ENCODE peak calls at places on chromosome 13, in five cellular contexts. One of them, this sample, is unnamed.

GRCh38 chr13:91632071-91632470 is 233.7 kb downstream of the GPC5 start:
- DNase-seq in stimulated activated CD4-positive, alpha-beta T cell treated with anti-CD3 and anti-CD28 coated beads, Interleukin-2, amount 100 ng/mL, for 24 hours: no peak
- DNase-seq in WTC11: no peak
- DNase-seq in activated naive CD4-positive, alpha-beta T cell treated with Interleukin-2 at 50 U/mL for 16 hours: no peak
- DNase-seq in COR-L47: no peak
- DNase-seq in this sample: no peak

GRCh38 chr13:47415048-47415447 is 518.2 kb upstream of the HTR2A start:
- DNase-seq in stimulated activated CD4-positive, alpha-beta T cell treated with anti-CD3 and anti-CD28 coated beads, Interleukin-2, amount 100 ng/mL, for 24 hours: no peak
- DNase-seq in WTC11: no peak
- DNase-seq in activated naive CD4-positive, alpha-beta T cell treated with Interleukin-2 at 50 U/mL for 16 hours: no peak
- DNase-seq in COR-L47: no peak
- DNase-seq in this sample: no peak

GRCh38 chr13:27203854-27204253 is 32.2 kb upstream of the USP12 start:
- DNase-seq in stimulated activated CD4-positive, alpha-beta T cell treated with anti-CD3 and anti-CD28 coated beads, Interleukin-2, amount 100 ng/mL, for 24 hours: no peak
- DNase-seq in WTC11: no peak
- DNase-seq in activated naive CD4-positive, alpha-beta T cell treated with Interleukin-2 at 50 U/mL for 16 hours: no peak
- DNase-seq in COR-L47: no peak
- DNase-seq in this sample: no peak

GRCh38 chr13:23889598-23890224 is 511 bp upstream of the MIPEP start:
- DNase-seq in stimulated activated CD4-positive, alpha-beta T cell treated with anti-CD3 and anti-CD28 coated beads, Interleukin-2, amount 100 ng/mL, for 24 hours: no peak
- DNase-seq in WTC11: no peak
- DNase-seq in activated naive CD4-positive, alpha-beta T cell treated with Interleukin-2 at 50 U/mL for 16 hours: no peak
- DNase-seq in COR-L47: no peak
- DNase-seq in this sample: no peak

GRCh38 chr13:91111476-91112190 is 235.9 kb upstream of the MIR17HG start:
- DNase-seq in stimulated activated CD4-positive, alpha-beta T cell treated with anti-CD3 and anti-CD28 coated beads, Interleukin-2, amount 100 ng/mL, for 24 hours: no peak
- DNase-seq in WTC11: no peak
- DNase-seq in activated naive CD4-positive, alpha-beta T cell treated with Interleukin-2 at 50 U/mL for 16 hours: no peak
- DNase-seq in COR-L47: no peak
- DNase-seq in this sample: no peak

GRCh38 chr13:74045583-74045982 is 88.6 kb downstream of the KLF12 start:
- DNase-seq in stimulated activated CD4-positive, alpha-beta T cell treated with anti-CD3 and anti-CD28 coated beads, Interleukin-2, amount 100 ng/mL, for 24 hours: no peak
- DNase-seq in WTC11: no peak
- DNase-seq in activated naive CD4-positive, alpha-beta T cell treated with Interleukin-2 at 50 U/mL for 16 hours: no peak
- DNase-seq in COR-L47: no peak
- DNase-seq in this sample: no peak

GRCh38 chr13:46339035-46339666 is 47.9 kb downstream of the RUBCNL start:
- DNase-seq in stimulated activated CD4-positive, alpha-beta T cell treated with anti-CD3 and anti-CD28 coated beads, Interleukin-2, amount 100 ng/mL, for 24 hours: no peak
- DNase-seq in WTC11: no peak
- DNase-seq in activated naive CD4-positive, alpha-beta T cell treated with Interleukin-2 at 50 U/mL for 16 hours: no peak
- DNase-seq in COR-L47: no peak
- DNase-seq in this sample: no peak

GRCh38 chr13:30388401-30389283 is 33.7 kb upstream of the UBE2L5 start:
- DNase-seq in stimulated activated CD4-positive, alpha-beta T cell treated with anti-CD3 and anti-CD28 coated beads, Interleukin-2, amount 100 ng/mL, for 24 hours: no peak
- DNase-seq in WTC11: no peak
- DNase-seq in activated naive CD4-positive, alpha-beta T cell treated with Interleukin-2 at 50 U/mL for 16 hours: no peak
- DNase-seq in COR-L47: no peak
- DNase-seq in this sample: no peak

GRCh38 chr13:30376426-30377311 is 45.6 kb upstream of the UBE2L5 start:
- DNase-seq in stimulated activated CD4-positive, alpha-beta T cell treated with anti-CD3 and anti-CD28 coated beads, Interleukin-2, amount 100 ng/mL, for 24 hours: peak
- DNase-seq in WTC11: no peak
- DNase-seq in activated naive CD4-positive, alpha-beta T cell treated with Interleukin-2 at 50 U/mL for 16 hours: peak
- DNase-seq in COR-L47: no peak
- DNase-seq in this sample: no peak

GRCh38 chr13:67134322-67135129 is 95.6 kb downstream of the PCDH9 start:
- DNase-seq in stimulated activated CD4-positive, alpha-beta T cell treated with anti-CD3 and anti-CD28 coated beads, Interleukin-2, amount 100 ng/mL, for 24 hours: no peak
- DNase-seq in WTC11: no peak
- DNase-seq in activated naive CD4-positive, alpha-beta T cell treated with Interleukin-2 at 50 U/mL for 16 hours: no peak
- DNase-seq in COR-L47: no peak
- DNase-seq in this sample: no peak

GRCh38 chr13:72208112-72208645 is 341.2 kb upstream of the DACH1 start:
- DNase-seq in stimulated activated CD4-positive, alpha-beta T cell treated with anti-CD3 and anti-CD28 coated beads, Interleukin-2, amount 100 ng/mL, for 24 hours: no peak
- DNase-seq in WTC11: no peak
- DNase-seq in activated naive CD4-positive, alpha-beta T cell treated with Interleukin-2 at 50 U/mL for 16 hours: no peak
- DNase-seq in COR-L47: peak
- DNase-seq in this sample: no peak

GRCh38 chr13:106101201-106101600 is 434.3 kb downstream of the EFNB2 start:
- DNase-seq in stimulated activated CD4-positive, alpha-beta T cell treated with anti-CD3 and anti-CD28 coated beads, Interleukin-2, amount 100 ng/mL, for 24 hours: no peak
- DNase-seq in WTC11: no peak
- DNase-seq in activated naive CD4-positive, alpha-beta T cell treated with Interleukin-2 at 50 U/mL for 16 hours: no peak
- DNase-seq in COR-L47: no peak
- DNase-seq in this sample: no peak

GRCh38 chr13:51614350-51614786 is 30.1 kb downstream of the WDFY2 start:
- DNase-seq in stimulated activated CD4-positive, alpha-beta T cell treated with anti-CD3 and anti-CD28 coated beads, Interleukin-2, amount 100 ng/mL, for 24 hours: peak
- DNase-seq in WTC11: no peak
- DNase-seq in activated naive CD4-positive, alpha-beta T cell treated with Interleukin-2 at 50 U/mL for 16 hours: peak
- DNase-seq in COR-L47: peak
- DNase-seq in this sample: no peak

GRCh38 chr13:45055198-45055901 is 65.0 kb upstream of the GTF2F2 start:
- DNase-seq in stimulated activated CD4-positive, alpha-beta T cell treated with anti-CD3 and anti-CD28 coated beads, Interleukin-2, amount 100 ng/mL, for 24 hours: peak
- DNase-seq in WTC11: no peak
- DNase-seq in activated naive CD4-positive, alpha-beta T cell treated with Interleukin-2 at 50 U/mL for 16 hours: peak
- DNase-seq in COR-L47: no peak
- DNase-seq in this sample: no peak

GRCh38 chr13:33644607-33645543 is 173.1 kb upstream of the RFC3 start:
- DNase-seq in stimulated activated CD4-positive, alpha-beta T cell treated with anti-CD3 and anti-CD28 coated beads, Interleukin-2, amount 100 ng/mL, for 24 hours: no peak
- DNase-seq in WTC11: no peak
- DNase-seq in activated naive CD4-positive, alpha-beta T cell treated with Interleukin-2 at 50 U/mL for 16 hours: no peak
- DNase-seq in COR-L47: no peak
- DNase-seq in this sample: no peak

GRCh38 chr13:50149932-50150331 is 134.7 kb downstream of the KCNRG start:
- DNase-seq in stimulated activated CD4-positive, alpha-beta T cell treated with anti-CD3 and anti-CD28 coated beads, Interleukin-2, amount 100 ng/mL, for 24 hours: no peak
- DNase-seq in WTC11: no peak
- DNase-seq in activated naive CD4-positive, alpha-beta T cell treated with Interleukin-2 at 50 U/mL for 16 hours: no peak
- DNase-seq in COR-L47: peak
- DNase-seq in this sample: no peak

GRCh38 chr13:50969691-50970090 is 60.1 kb downstream of the RNASEH2B start:
- DNase-seq in stimulated activated CD4-positive, alpha-beta T cell treated with anti-CD3 and anti-CD28 coated beads, Interleukin-2, amount 100 ng/mL, for 24 hours: no peak
- DNase-seq in WTC11: peak
- DNase-seq in activated naive CD4-positive, alpha-beta T cell treated with Interleukin-2 at 50 U/mL for 16 hours: no peak
- DNase-seq in COR-L47: peak
- DNase-seq in this sample: peak

GRCh38 chr13:67630640-67631039 is 400.5 kb upstream of the PCDH9 start:
- DNase-seq in stimulated activated CD4-positive, alpha-beta T cell treated with anti-CD3 and anti-CD28 coated beads, Interleukin-2, amount 100 ng/mL, for 24 hours: no peak
- DNase-seq in WTC11: no peak
- DNase-seq in activated naive CD4-positive, alpha-beta T cell treated with Interleukin-2 at 50 U/mL for 16 hours: no peak
- DNase-seq in COR-L47: no peak
- DNase-seq in this sample: no peak

GRCh38 chr13:98479496-98480003 is 97.4 kb downstream of the STK24 start:
- DNase-seq in stimulated activated CD4-positive, alpha-beta T cell treated with anti-CD3 and anti-CD28 coated beads, Interleukin-2, amount 100 ng/mL, for 24 hours: no peak
- DNase-seq in WTC11: no peak
- DNase-seq in activated naive CD4-positive, alpha-beta T cell treated with Interleukin-2 at 50 U/mL for 16 hours: no peak
- DNase-seq in COR-L47: no peak
- DNase-seq in this sample: no peak

GRCh38 chr13:112968380-112968909 is 569 bp upstream of the MCF2L start:
- DNase-seq in stimulated activated CD4-positive, alpha-beta T cell treated with anti-CD3 and anti-CD28 coated beads, Interleukin-2, amount 100 ng/mL, for 24 hours: peak
- DNase-seq in WTC11: no peak
- DNase-seq in activated naive CD4-positive, alpha-beta T cell treated with Interleukin-2 at 50 U/mL for 16 hours: peak
- DNase-seq in COR-L47: peak
- DNase-seq in this sample: peak

GRCh38 chr13:95002126-95002525 is 289.8 kb upstream of the SOX21 start:
- DNase-seq in stimulated activated CD4-positive, alpha-beta T cell treated with anti-CD3 and anti-CD28 coated beads, Interleukin-2, amount 100 ng/mL, for 24 hours: no peak
- DNase-seq in WTC11: no peak
- DNase-seq in activated naive CD4-positive, alpha-beta T cell treated with Interleukin-2 at 50 U/mL for 16 hours: no peak
- DNase-seq in COR-L47: no peak
- DNase-seq in this sample: no peak

GRCh38 chr13:31755803-31756212 is 16.5 kb downstream of the RXFP2 start:
- DNase-seq in stimulated activated CD4-positive, alpha-beta T cell treated with anti-CD3 and anti-CD28 coated beads, Interleukin-2, amount 100 ng/mL, for 24 hours: no peak
- DNase-seq in WTC11: no peak
- DNase-seq in activated naive CD4-positive, alpha-beta T cell treated with Interleukin-2 at 50 U/mL for 16 hours: no peak
- DNase-seq in COR-L47: no peak
- DNase-seq in this sample: no peak

GRCh38 chr13:68666774-68667397 is 1436.8 kb upstream of the PCDH9 start:
- DNase-seq in stimulated activated CD4-positive, alpha-beta T cell treated with anti-CD3 and anti-CD28 coated beads, Interleukin-2, amount 100 ng/mL, for 24 hours: no peak
- DNase-seq in WTC11: no peak
- DNase-seq in activated naive CD4-positive, alpha-beta T cell treated with Interleukin-2 at 50 U/mL for 16 hours: no peak
- DNase-seq in COR-L47: no peak
- DNase-seq in this sample: no peak

GRCh38 chr13:32840840-32841713 is 175.1 kb upstream of the KL start:
- DNase-seq in stimulated activated CD4-positive, alpha-beta T cell treated with anti-CD3 and anti-CD28 coated beads, Interleukin-2, amount 100 ng/mL, for 24 hours: no peak
- DNase-seq in WTC11: no peak
- DNase-seq in activated naive CD4-positive, alpha-beta T cell treated with Interleukin-2 at 50 U/mL for 16 hours: no peak
- DNase-seq in COR-L47: peak
- DNase-seq in this sample: peak

GRCh38 chr13:109215377-109215776 is 571.0 kb downstream of the IRS2 start:
- DNase-seq in stimulated activated CD4-positive, alpha-beta T cell treated with anti-CD3 and anti-CD28 coated beads, Interleukin-2, amount 100 ng/mL, for 24 hours: no peak
- DNase-seq in WTC11: no peak
- DNase-seq in activated naive CD4-positive, alpha-beta T cell treated with Interleukin-2 at 50 U/mL for 16 hours: no peak
- DNase-seq in COR-L47: no peak
- DNase-seq in this sample: no peak

GRCh38 chr13:110756268-110756667 is 42.8 kb downstream of the ING1 start:
- DNase-seq in stimulated activated CD4-positive, alpha-beta T cell treated with anti-CD3 and anti-CD28 coated beads, Interleukin-2, amount 100 ng/mL, for 24 hours: no peak
- DNase-seq in WTC11: no peak
- DNase-seq in activated naive CD4-positive, alpha-beta T cell treated with Interleukin-2 at 50 U/mL for 16 hours: no peak
- DNase-seq in COR-L47: no peak
- DNase-seq in this sample: no peak

GRCh38 chr13:78601124-78601885 is 2.0 kb downstream of the POU4F1 start:
- DNase-seq in stimulated activated CD4-positive, alpha-beta T cell treated with anti-CD3 and anti-CD28 coated beads, Interleukin-2, amount 100 ng/mL, for 24 hours: no peak
- DNase-seq in WTC11: peak
- DNase-seq in activated naive CD4-positive, alpha-beta T cell treated with Interleukin-2 at 50 U/mL for 16 hours: no peak
- DNase-seq in COR-L47: no peak
- DNase-seq in this sample: peak

GRCh38 chr13:65584126-65584525 is 1646.0 kb downstream of the PCDH9 start:
- DNase-seq in stimulated activated CD4-positive, alpha-beta T cell treated with anti-CD3 and anti-CD28 coated beads, Interleukin-2, amount 100 ng/mL, for 24 hours: no peak
- DNase-seq in WTC11: no peak
- DNase-seq in activated naive CD4-positive, alpha-beta T cell treated with Interleukin-2 at 50 U/mL for 16 hours: no peak
- DNase-seq in COR-L47: no peak
- DNase-seq in this sample: peak

GRCh38 chr13:114263590-114263989 is 17.8 kb upstream of the UPF3A start:
- DNase-seq in stimulated activated CD4-positive, alpha-beta T cell treated with anti-CD3 and anti-CD28 coated beads, Interleukin-2, amount 100 ng/mL, for 24 hours: no peak
- DNase-seq in WTC11: no peak
- DNase-seq in activated naive CD4-positive, alpha-beta T cell treated with Interleukin-2 at 50 U/mL for 16 hours: no peak
- DNase-seq in COR-L47: no peak
- DNase-seq in this sample: no peak

GRCh38 chr13:49287995-49288394 is 40.3 kb downstream of the CDADC1 start:
- DNase-seq in stimulated activated CD4-positive, alpha-beta T cell treated with anti-CD3 and anti-CD28 coated beads, Interleukin-2, amount 100 ng/mL, for 24 hours: no peak
- DNase-seq in WTC11: no peak
- DNase-seq in activated naive CD4-positive, alpha-beta T cell treated with Interleukin-2 at 50 U/mL for 16 hours: no peak
- DNase-seq in COR-L47: no peak
- DNase-seq in this sample: no peak

GRCh38 chr13:30864352-30865130 is 41.5 kb upstream of the MEDAG start:
- DNase-seq in stimulated activated CD4-positive, alpha-beta T cell treated with anti-CD3 and anti-CD28 coated beads, Interleukin-2, amount 100 ng/mL, for 24 hours: no peak
- DNase-seq in WTC11: no peak
- DNase-seq in activated naive CD4-positive, alpha-beta T cell treated with Interleukin-2 at 50 U/mL for 16 hours: no peak
- DNase-seq in COR-L47: no peak
- DNase-seq in this sample: peak

GRCh38 chr13:50576156-50576555 is 267.3 kb downstream of the DLEU7 start:
- DNase-seq in stimulated activated CD4-positive, alpha-beta T cell treated with anti-CD3 and anti-CD28 coated beads, Interleukin-2, amount 100 ng/mL, for 24 hours: no peak
- DNase-seq in WTC11: no peak
- DNase-seq in activated naive CD4-positive, alpha-beta T cell treated with Interleukin-2 at 50 U/mL for 16 hours: no peak
- DNase-seq in COR-L47: peak
- DNase-seq in this sample: no peak

GRCh38 chr13:49690133-49690989 is 925 bp downstream of the EBPL start:
- DNase-seq in stimulated activated CD4-positive, alpha-beta T cell treated with anti-CD3 and anti-CD28 coated beads, Interleukin-2, amount 100 ng/mL, for 24 hours: no peak
- DNase-seq in WTC11: no peak
- DNase-seq in activated naive CD4-positive, alpha-beta T cell treated with Interleukin-2 at 50 U/mL for 16 hours: no peak
- DNase-seq in COR-L47: peak
- DNase-seq in this sample: no peak

This sample was measured in endodermal cell.